ENCODE peak calls at places on chromosomes 3 and 15, in seven cellular contexts. T, P, O, F, Y, W and G are unnamed samples.

GRCh38 chr3:179446501-179446900 is 4.8 kb downstream of the GNB4 start:
- DNase-seq in T (no peak), P (no peak), O (peak; percentile 39), F (peak; percentile 58), Y (no peak), W (peak; percentile 48), G (no peak)

GRCh38 chr3:12328132-12328915 is 39.5 kb downstream of the PPARG start:
- DNase-seq in T (no peak), P (no peak), O (no peak), F (no peak), Y (no peak), W (no peak), G (no peak)

GRCh38 chr3:169458323-169458722 is 205.2 kb downstream of the MECOM start:
- DNase-seq in T (no peak), P (no peak), O (no peak), F (no peak), Y (no peak), W (no peak), G (no peak)

GRCh38 chr15:42088801-42089640 is 5.3 kb downstream of the PLA2G4D start:
- DNase-seq in T (no peak), P (no peak), O (no peak), F (peak; percentile 23), Y (no peak), W (no peak), G (no peak)

GRCh38 chr3:102114264-102114979 is 265.1 kb downstream of the NFKBIZ start:
- DNase-seq in T (no peak), P (no peak), O (no peak), F (no peak), Y (no peak), W (no peak), G (no peak)

GRCh38 chr3:127339943-127340861 is 52.4 kb upstream of the PRR20G start:
- DNase-seq in T (no peak), P (no peak), O (peak; percentile 37), F (no peak), Y (peak; percentile 27), W (no peak), G (no peak)

GRCh38 chr3:56681963-56682457 is 1.1 kb downstream of the TASOR start:
- DNase-seq in T (no peak), P (no peak), O (peak; percentile 81), F (no peak), Y (no peak), W (no peak), G (no peak)

GRCh38 chr3:53496984-53497383 is 2.6 kb downstream of the CACNA1D start:
- DNase-seq in T (no peak), P (no peak), O (no peak), F (no peak), Y (no peak), W (no peak), G (no peak)

GRCh38 chr3:88005066-88005465 is 53.7 kb downstream of the CGGBP1 start:
- DNase-seq in T (no peak), P (no peak), O (peak; percentile 28), F (peak; percentile 66), Y (no peak), W (peak; percentile 14), G (no peak)

GRCh38 chr3:141482250-141482937 is 4.4 kb upstream of the RASA2 start:
- DNase-seq in T (no peak), P (no peak), O (no peak), F (peak; percentile 73), Y (no peak), W (peak; percentile 81), G (no peak)

GRCh38 chr15:86611392-86612040 is 531.8 kb downstream of the AGBL1 start:
- DNase-seq in T (no peak), P (no peak), O (no peak), F (peak; percentile 67), Y (no peak), W (no peak), G (no peak)

GRCh38 chr3:158200973-158201372 is 91.1 kb downstream of the RSRC1 start:
- DNase-seq in T (no peak), P (no peak), O (no peak), F (no peak), Y (no peak), W (no peak), G (no peak)

GRCh38 chr3:49747792-49748480 is 24.2 kb upstream of the GMPPB start:
- DNase-seq in T (no peak), P (no peak), O (no peak), F (peak; percentile 17), Y (no peak), W (peak; percentile 79), G (no peak)

GRCh38 chr3:104323226-104323625 is 1043.5 kb upstream of the ALCAM start:
- DNase-seq in T (no peak), P (no peak), O (no peak), F (no peak), Y (no peak), W (no peak), G (no peak)

GRCh38 chr3:127162947-127163645 is 29.8 kb upstream of the PRR23E start:
- DNase-seq in T (no peak), P (no peak), O (peak; percentile 90), F (peak; percentile 11), Y (no peak), W (no peak), G (no peak)

GRCh38 chr15:34724486-34724885 is 30.3 kb downstream of the GJD2 start:
- DNase-seq in T (no peak), P (no peak), O (no peak), F (no peak), Y (no peak), W (no peak), G (no peak)

GRCh38 chr15:27382296-27382695 is 411.3 kb downstream of the GABRG3 start:
- DNase-seq in T (no peak), P (no peak), O (peak; percentile 9), F (no peak), Y (no peak), W (no peak), G (no peak)

GRCh38 chr3:146133436-146133835 is 27.5 kb downstream of the PLOD2 start:
- DNase-seq in T (no peak), P (no peak), O (no peak), F (no peak), Y (no peak), W (peak; percentile 16), G (no peak)

GRCh38 chr15:42933886-42934667 is 13.5 kb upstream of the TTBK2 start:
- DNase-seq in T (no peak), P (no peak), O (no peak), F (peak; percentile 39), Y (no peak), W (peak; percentile 53), G (no peak)

GRCh38 chr3:193742628-193743027 is 149.6 kb downstream of the OPA1 start:
- DNase-seq in T (no peak), P (no peak), O (no peak), F (no peak), Y (no peak), W (no peak), G (no peak)

GRCh38 chr3:59831394-59831793 is 781.6 kb upstream of the CFAP20DC start:
- DNase-seq in T (no peak), P (no peak), O (no peak), F (no peak), Y (no peak), W (no peak), G (no peak)

GRCh38 chr15:76060098-76060989 is 559 bp downstream of the TMEM266 start:
- DNase-seq in T (no peak), P (no peak), O (no peak), F (no peak), Y (no peak), W (no peak), G (no peak)

GRCh38 chr3:195259146-195259563 is 11.8 kb downstream of the XXYLT1 start:
- DNase-seq in T (no peak), P (no peak), O (no peak), F (peak; percentile 30), Y (no peak), W (peak; percentile 32), G (peak; percentile 79)

GRCh38 chr3:170023165-170023564 is 14.6 kb upstream of the GPR160 start:
- DNase-seq in T (no peak), P (no peak), O (no peak), F (no peak), Y (no peak), W (no peak), G (no peak)

GRCh38 chr3:139935866-139936817 is 1.2 kb downstream of the CLSTN2 start:
- DNase-seq in T (peak; percentile 12), P (no peak), O (peak; percentile 61), F (no peak), Y (no peak), W (no peak), G (no peak)

GRCh38 chr15:30882861-30883433 is 20.8 kb upstream of the FAN1 start:
- DNase-seq in T (no peak), P (no peak), O (no peak), F (no peak), Y (no peak), W (no peak), G (no peak)

GRCh38 chr3:73618461-73618860 is 6.3 kb downstream of the PDZRN3 start:
- DNase-seq in T (no peak), P (no peak), O (no peak), F (no peak), Y (no peak), W (peak; percentile 56), G (no peak)

GRCh38 chr15:69926011-69926410 is 171.7 kb downstream of the TLE3 start:
- DNase-seq in T (no peak), P (no peak), O (no peak), F (peak; percentile 39), Y (no peak), W (no peak), G (no peak)
- H3K9me3 ChIP-seq in T (no peaks in the 10 kb centered on the region), P (peaks cover 6% of the 10 kb centered on the region), O (peaks cover 11% of the 10 kb centered on the region), F (no peaks in the 10 kb centered on the region), Y (peaks cover 5% of the 10 kb centered on the region), W (peaks cover 28% of the 10 kb centered on the region), G (peaks cover 9% of the 10 kb centered on the region)

GRCh38 chr3:150414273-150414672 is 6.2 kb downstream of the TSC22D2 start:
- DNase-seq in T (peak; percentile 44), P (no peak), O (peak; percentile 44), F (peak; percentile 67), Y (no peak), W (peak; percentile 58), G (no peak)
- H3K4me3 ChIP-seq in T (peak overlapping the region; percentile 19), P (peak overlapping the region; percentile 13), O (peak overlapping the region; percentile 80), F (peak overlapping the region; percentile 87), Y (peak overlapping the region; percentile 91), W (peak overlapping the region; percentile 54), G (peak overlapping the region; percentile 75)

GRCh38 chr3:54858386-54858785 is 69.5 kb downstream of the LRTM1 start:
- DNase-seq in T (no peak), P (no peak), O (no peak), F (no peak), Y (no peak), W (no peak), G (no peak)
- H3K4me1 ChIP-seq in T (peaks cover 19% of the 10 kb centered on the region), P (no peaks in the 10 kb centered on the region), O (peaks cover 7% of the 10 kb centered on the region), F (peaks cover 17% of the 10 kb centered on the region), Y (peaks cover 12% of the 10 kb centered on the region), W (peaks cover 11% of the 10 kb centered on the region), G (peaks cover 6% of the 10 kb centered on the region)

GRCh38 chr3:55431041-55431440 is 56.1 kb downstream of the WNT5A start:
- DNase-seq in T (no peak), P (no peak), O (no peak), F (no peak), Y (no peak), W (no peak), G (no peak)

GRCh38 chr3:55423888-55424287 is 63.2 kb downstream of the WNT5A start:
- DNase-seq in T (no peak), P (no peak), O (no peak), F (no peak), Y (no peak), W (no peak), G (no peak)

GRCh38 chr3:55427739-55428138 is 59.4 kb downstream of the WNT5A start:
- DNase-seq in T (no peak), P (no peak), O (no peak), F (peak; percentile 64), Y (no peak), W (no peak), G (no peak)

GRCh38 chr3:55426486-55426885 is 60.6 kb downstream of the WNT5A start:
- DNase-seq in T (no peak), P (no peak), O (no peak), F (no peak), Y (no peak), W (peak; percentile 29), G (no peak)
- H3K9me3 ChIP-seq in T (no peaks in the 10 kb centered on the region), P (no peaks in the 10 kb centered on the region), O (peaks cover 6% of the 10 kb centered on the region), F (no peaks in the 10 kb centered on the region), Y (no peaks in the 10 kb centered on the region), W (peaks cover 3% of the 10 kb centered on the region), G (no peaks in the 10 kb centered on the region)